ENCODE peak calls at places on chromosome 17, in nine cellular contexts. One of them, this sample, is unnamed.

GRCh38 chr17:77391668-77392375 is 251.1 kb downstream of the SEC14L1 start:
- DNase-seq in GM04504: peak
- DNase-seq in SW480: peak
- DNase-seq in H9: peak
- DNase-seq in T-helper 9 cell: no peak
- DNase-seq in epithelial cell of prostate: no peak
- DNase-seq in foreskin fibroblast: peak
- DNase-seq in M059J: peak
- DNase-seq in activated T-helper 1 cell treated with anti-CD3 and anti-CD28 coated beads, Interleukin-2, amount 50 U/mL, for 16 hours: peak
- DNase-seq in this sample: no peak

GRCh38 chr17:13362341-13363122 is 239.2 kb downstream of the HS3ST3A1 start:
- DNase-seq in GM04504: peak
- DNase-seq in SW480: peak
- DNase-seq in H9: no peak
- DNase-seq in T-helper 9 cell: no peak
- DNase-seq in epithelial cell of prostate: no peak
- DNase-seq in foreskin fibroblast: peak
- DNase-seq in M059J: peak
- DNase-seq in activated T-helper 1 cell treated with anti-CD3 and anti-CD28 coated beads, Interleukin-2, amount 50 U/mL, for 16 hours: no peak
- DNase-seq in this sample: no peak

GRCh38 chr17:55576237-55576998 is 65.2 kb upstream of the SMIM36 start:
- DNase-seq in GM04504: no peak
- DNase-seq in SW480: peak
- DNase-seq in H9: no peak
- DNase-seq in T-helper 9 cell: no peak
- DNase-seq in epithelial cell of prostate: peak
- DNase-seq in foreskin fibroblast: peak
- DNase-seq in M059J: peak
- DNase-seq in activated T-helper 1 cell treated with anti-CD3 and anti-CD28 coated beads, Interleukin-2, amount 50 U/mL, for 16 hours: no peak
- DNase-seq in this sample: no peak

GRCh38 chr17:6641374-6641818 is 536 bp downstream of the TXNDC17 start:
- DNase-seq in GM04504: no peak
- DNase-seq in SW480: peak
- DNase-seq in H9: no peak
- DNase-seq in T-helper 9 cell: no peak
- DNase-seq in epithelial cell of prostate: no peak
- DNase-seq in foreskin fibroblast: no peak
- DNase-seq in M059J: peak
- DNase-seq in activated T-helper 1 cell treated with anti-CD3 and anti-CD28 coated beads, Interleukin-2, amount 50 U/mL, for 16 hours: no peak
- DNase-seq in this sample: no peak

GRCh38 chr17:59712856-59713255 is 5.4 kb downstream of the VMP1 start:
- DNase-seq in GM04504: no peak
- DNase-seq in SW480: no peak
- DNase-seq in H9: no peak
- DNase-seq in T-helper 9 cell: no peak
- DNase-seq in epithelial cell of prostate: no peak
- DNase-seq in foreskin fibroblast: no peak
- DNase-seq in M059J: no peak
- DNase-seq in activated T-helper 1 cell treated with anti-CD3 and anti-CD28 coated beads, Interleukin-2, amount 50 U/mL, for 16 hours: no peak
- DNase-seq in this sample: no peak

GRCh38 chr17:35660902-35661301 is 70.5 kb upstream of the RASL10B start:
- DNase-seq in GM04504: no peak
- DNase-seq in SW480: no peak
- DNase-seq in H9: no peak
- DNase-seq in T-helper 9 cell: no peak
- DNase-seq in epithelial cell of prostate: no peak
- DNase-seq in foreskin fibroblast: no peak
- DNase-seq in M059J: no peak
- DNase-seq in activated T-helper 1 cell treated with anti-CD3 and anti-CD28 coated beads, Interleukin-2, amount 50 U/mL, for 16 hours: no peak
- DNase-seq in this sample: no peak

GRCh38 chr17:79953335-79953734 is 82.3 kb downstream of the TBC1D16 start:
- DNase-seq in GM04504: no peak
- DNase-seq in SW480: no peak
- DNase-seq in H9: no peak
- DNase-seq in T-helper 9 cell: no peak
- DNase-seq in epithelial cell of prostate: no peak
- DNase-seq in foreskin fibroblast: no peak
- DNase-seq in M059J: no peak
- DNase-seq in activated T-helper 1 cell treated with anti-CD3 and anti-CD28 coated beads, Interleukin-2, amount 50 U/mL, for 16 hours: no peak
- DNase-seq in this sample: no peak

GRCh38 chr17:81867123-81867951 is 3.8 kb downstream of the ARHGDIA start:
- DNase-seq in GM04504: no peak
- DNase-seq in SW480: peak
- DNase-seq in H9: peak
- DNase-seq in T-helper 9 cell: no peak
- DNase-seq in epithelial cell of prostate: no peak
- DNase-seq in foreskin fibroblast: peak
- DNase-seq in M059J: peak
- DNase-seq in activated T-helper 1 cell treated with anti-CD3 and anti-CD28 coated beads, Interleukin-2, amount 50 U/mL, for 16 hours: no peak
- DNase-seq in this sample: no peak

GRCh38 chr17:77246110-77247047 is 105.6 kb downstream of the SEC14L1 start:
- DNase-seq in GM04504: no peak
- DNase-seq in SW480: no peak
- DNase-seq in H9: no peak
- DNase-seq in T-helper 9 cell: no peak
- DNase-seq in epithelial cell of prostate: no peak
- DNase-seq in foreskin fibroblast: no peak
- DNase-seq in M059J: no peak
- DNase-seq in activated T-helper 1 cell treated with anti-CD3 and anti-CD28 coated beads, Interleukin-2, amount 50 U/mL, for 16 hours: no peak
- DNase-seq in this sample: no peak

GRCh38 chr17:57288753-57289121 is 32.4 kb downstream of the MSI2 start:
- DNase-seq in GM04504: no peak
- DNase-seq in SW480: no peak
- DNase-seq in H9: no peak
- DNase-seq in T-helper 9 cell: no peak
- DNase-seq in epithelial cell of prostate: no peak
- DNase-seq in foreskin fibroblast: no peak
- DNase-seq in M059J: no peak
- DNase-seq in activated T-helper 1 cell treated with anti-CD3 and anti-CD28 coated beads, Interleukin-2, amount 50 U/mL, for 16 hours: no peak
- DNase-seq in this sample: no peak

GRCh38 chr17:7219812-7220592 is at the start of the genes ACADVL and DLG4:
- DNase-seq in GM04504: peak
- DNase-seq in SW480: peak
- DNase-seq in H9: peak
- DNase-seq in T-helper 9 cell: peak
- DNase-seq in epithelial cell of prostate: no peak
- DNase-seq in foreskin fibroblast: peak
- DNase-seq in M059J: peak
- DNase-seq in activated T-helper 1 cell treated with anti-CD3 and anti-CD28 coated beads, Interleukin-2, amount 50 U/mL, for 16 hours: peak
- DNase-seq in this sample: peak

GRCh38 chr17:75513667-75514052 is 1.7 kb downstream of the CASKIN2 start:
- DNase-seq in GM04504: no peak
- DNase-seq in SW480: no peak
- DNase-seq in H9: no peak
- DNase-seq in T-helper 9 cell: no peak
- DNase-seq in epithelial cell of prostate: no peak
- DNase-seq in foreskin fibroblast: no peak
- DNase-seq in M059J: no peak
- DNase-seq in activated T-helper 1 cell treated with anti-CD3 and anti-CD28 coated beads, Interleukin-2, amount 50 U/mL, for 16 hours: no peak
- DNase-seq in this sample: peak

GRCh38 chr17:65865715-65866425 is 304.4 kb upstream of the AXIN2 start:
- DNase-seq in GM04504: no peak
- DNase-seq in SW480: no peak
- DNase-seq in H9: no peak
- DNase-seq in T-helper 9 cell: no peak
- DNase-seq in epithelial cell of prostate: no peak
- DNase-seq in foreskin fibroblast: no peak
- DNase-seq in M059J: no peak
- DNase-seq in activated T-helper 1 cell treated with anti-CD3 and anti-CD28 coated beads, Interleukin-2, amount 50 U/mL, for 16 hours: no peak
- DNase-seq in this sample: no peak

GRCh38 chr17:77323413-77324171 is 182.8 kb downstream of the SEC14L1 start:
- DNase-seq in GM04504: peak
- DNase-seq in SW480: peak
- DNase-seq in H9: peak
- DNase-seq in T-helper 9 cell: no peak
- DNase-seq in epithelial cell of prostate: no peak
- DNase-seq in foreskin fibroblast: peak
- DNase-seq in M059J: peak
- DNase-seq in activated T-helper 1 cell treated with anti-CD3 and anti-CD28 coated beads, Interleukin-2, amount 50 U/mL, for 16 hours: no peak
- DNase-seq in this sample: peak

GRCh38 chr17:27361695-27362094 is 67.8 kb downstream of the WSB1 start:
- DNase-seq in GM04504: no peak
- DNase-seq in SW480: no peak
- DNase-seq in H9: no peak
- DNase-seq in T-helper 9 cell: no peak
- DNase-seq in epithelial cell of prostate: no peak
- DNase-seq in foreskin fibroblast: no peak
- DNase-seq in M059J: no peak
- DNase-seq in activated T-helper 1 cell treated with anti-CD3 and anti-CD28 coated beads, Interleukin-2, amount 50 U/mL, for 16 hours: no peak
- DNase-seq in this sample: no peak

GRCh38 chr17:46940692-46941404 is 17.9 kb downstream of the GOSR2 start:
- DNase-seq in GM04504: peak
- DNase-seq in SW480: peak
- DNase-seq in H9: peak
- DNase-seq in T-helper 9 cell: peak
- DNase-seq in epithelial cell of prostate: no peak
- DNase-seq in foreskin fibroblast: peak
- DNase-seq in M059J: peak
- DNase-seq in activated T-helper 1 cell treated with anti-CD3 and anti-CD28 coated beads, Interleukin-2, amount 50 U/mL, for 16 hours: peak
- DNase-seq in this sample: no peak

GRCh38 chr17:71423871-71424546 is 696.8 kb upstream of the SOX9 start:
- DNase-seq in GM04504: no peak
- DNase-seq in SW480: peak
- DNase-seq in H9: no peak
- DNase-seq in T-helper 9 cell: no peak
- DNase-seq in epithelial cell of prostate: peak
- DNase-seq in foreskin fibroblast: no peak
- DNase-seq in M059J: peak
- DNase-seq in activated T-helper 1 cell treated with anti-CD3 and anti-CD28 coated beads, Interleukin-2, amount 50 U/mL, for 16 hours: no peak
- DNase-seq in this sample: no peak

GRCh38 chr17:67707442-67707841 is 10.3 kb upstream of the NOL11 start:
- DNase-seq in GM04504: no peak
- DNase-seq in SW480: no peak
- DNase-seq in H9: no peak
- DNase-seq in T-helper 9 cell: no peak
- DNase-seq in epithelial cell of prostate: no peak
- DNase-seq in foreskin fibroblast: no peak
- DNase-seq in M059J: no peak
- DNase-seq in activated T-helper 1 cell treated with anti-CD3 and anti-CD28 coated beads, Interleukin-2, amount 50 U/mL, for 16 hours: no peak
- DNase-seq in this sample: no peak